ENCODE peak calls at places on chromosomes 7 and 10, in ten cellular contexts. One of them, this sample, is unnamed.
A peak's percentile ranks its signal among the peaks of the same experiment; 100 is the strongest.

GRCh38 chr10:97673736-97674525 is 13.1 kb downstream of the AVPI1 start:
- DNase-seq in cardiac muscle cell: peak; percentile 70
- DNase-seq in HCT116: no peak
- DNase-seq in mesendoderm: no peak
- DNase-seq in thoracic aorta: no peak
- DNase-seq in AG04450: no peak
- DNase-seq in prostate gland: no peak
- DNase-seq in Caco-2: no peak
- DNase-seq in H7: no peak
- DNase-seq in heart right ventricle: no peak
- DNase-seq in this sample: peak; percentile 77

GRCh38 chr7:28956608-28957063 is 1.5 kb downstream of the TRIL start:
- DNase-seq in cardiac muscle cell: peak; percentile 72
- DNase-seq in HCT116: no peak
- DNase-seq in mesendoderm: peak; percentile 94
- DNase-seq in thoracic aorta: no peak
- DNase-seq in AG04450: no peak
- DNase-seq in prostate gland: peak; percentile 68
- DNase-seq in Caco-2: peak; percentile 83
- DNase-seq in H7: peak; percentile 95
- DNase-seq in heart right ventricle: peak; percentile 56
- DNase-seq in this sample: peak; percentile 54

GRCh38 chr7:106421181-106421762 is 136.5 kb upstream of the NAMPT start:
- DNase-seq in cardiac muscle cell: peak; percentile 99
- DNase-seq in HCT116: no peak
- DNase-seq in mesendoderm: no peak
- DNase-seq in thoracic aorta: peak; percentile 43
- DNase-seq in AG04450: peak; percentile 83
- DNase-seq in prostate gland: peak; percentile 24
- DNase-seq in Caco-2: no peak
- DNase-seq in H7: no peak
- DNase-seq in heart right ventricle: peak; percentile 65
- DNase-seq in this sample: peak; percentile 88

GRCh38 chr7:132164558-132165130 is 411.6 kb downstream of the PLXNA4 start:
- DNase-seq in cardiac muscle cell: no peak
- DNase-seq in HCT116: no peak
- DNase-seq in mesendoderm: peak; percentile 31
- DNase-seq in thoracic aorta: no peak
- DNase-seq in AG04450: no peak
- DNase-seq in prostate gland: no peak
- DNase-seq in Caco-2: no peak
- DNase-seq in H7: no peak
- DNase-seq in heart right ventricle: no peak
- DNase-seq in this sample: no peak

GRCh38 chr10:25018703-25019102 is 2.3 kb downstream of the THNSL1 start:
- DNase-seq in cardiac muscle cell: no peak
- DNase-seq in HCT116: no peak
- DNase-seq in mesendoderm: no peak
- DNase-seq in thoracic aorta: no peak
- DNase-seq in AG04450: no peak
- DNase-seq in prostate gland: no peak
- DNase-seq in Caco-2: no peak
- DNase-seq in H7: no peak
- DNase-seq in heart right ventricle: no peak
- DNase-seq in this sample: no peak

GRCh38 chr10:12908773-12909172 is 92.7 kb downstream of the CCDC3 start:
- DNase-seq in cardiac muscle cell: no peak
- DNase-seq in HCT116: no peak
- DNase-seq in mesendoderm: no peak
- DNase-seq in thoracic aorta: no peak
- DNase-seq in AG04450: no peak
- DNase-seq in prostate gland: no peak
- DNase-seq in Caco-2: no peak
- DNase-seq in H7: no peak
- DNase-seq in heart right ventricle: no peak
- DNase-seq in this sample: no peak

GRCh38 chr7:18495412-18496335 is at the start of gene HDAC9:
- DNase-seq in cardiac muscle cell: peak; percentile 63
- DNase-seq in HCT116: no peak
- DNase-seq in mesendoderm: peak; percentile 83
- DNase-seq in thoracic aorta: no peak
- DNase-seq in AG04450: no peak
- DNase-seq in prostate gland: no peak
- DNase-seq in Caco-2: no peak
- DNase-seq in H7: peak; percentile 13
- DNase-seq in heart right ventricle: peak; percentile 73
- DNase-seq in this sample: peak; percentile 25

GRCh38 chr10:80413152-80413996 is 5.0 kb downstream of the PRXL2A start:
- DNase-seq in cardiac muscle cell: peak; percentile 83
- DNase-seq in HCT116: no peak
- DNase-seq in mesendoderm: no peak
- DNase-seq in thoracic aorta: no peak
- DNase-seq in AG04450: no peak
- DNase-seq in prostate gland: peak; percentile 47
- DNase-seq in Caco-2: no peak
- DNase-seq in H7: no peak
- DNase-seq in heart right ventricle: no peak
- DNase-seq in this sample: peak; percentile 35

GRCh38 chr7:39507866-39508551 is 58.2 kb upstream of the YAE1 start:
- DNase-seq in cardiac muscle cell: no peak
- DNase-seq in HCT116: no peak
- DNase-seq in mesendoderm: no peak
- DNase-seq in thoracic aorta: no peak
- DNase-seq in AG04450: no peak
- DNase-seq in prostate gland: no peak
- DNase-seq in Caco-2: no peak
- DNase-seq in H7: no peak
- DNase-seq in heart right ventricle: no peak
- DNase-seq in this sample: peak; percentile 51

GRCh38 chr7:24721378-24722030 is 35.8 kb downstream of the GSDME start:
- DNase-seq in cardiac muscle cell: no peak
- DNase-seq in HCT116: no peak
- DNase-seq in mesendoderm: no peak
- DNase-seq in thoracic aorta: no peak
- DNase-seq in AG04450: no peak
- DNase-seq in prostate gland: no peak
- DNase-seq in Caco-2: no peak
- DNase-seq in H7: no peak
- DNase-seq in heart right ventricle: no peak
- DNase-seq in this sample: no peak

GRCh38 chr7:44489955-44490350 is 505 bp downstream of the NUDCD3 start:
- DNase-seq in cardiac muscle cell: peak; percentile 12
- DNase-seq in HCT116: no peak
- DNase-seq in mesendoderm: no peak
- DNase-seq in thoracic aorta: no peak
- DNase-seq in AG04450: no peak
- DNase-seq in prostate gland: peak; percentile 21
- DNase-seq in Caco-2: no peak
- DNase-seq in H7: no peak
- DNase-seq in heart right ventricle: no peak
- DNase-seq in this sample: peak; percentile 29

GRCh38 chr10:132921818-132922807 is 20.3 kb downstream of the CFAP46 start:
- DNase-seq in cardiac muscle cell: no peak
- DNase-seq in HCT116: no peak
- DNase-seq in mesendoderm: no peak
- DNase-seq in thoracic aorta: no peak
- DNase-seq in AG04450: no peak
- DNase-seq in prostate gland: no peak
- DNase-seq in Caco-2: no peak
- DNase-seq in H7: no peak
- DNase-seq in heart right ventricle: no peak
- DNase-seq in this sample: no peak

GRCh38 chr7:91941450-91941849 is 788 bp downstream of the AKAP9 start:
- DNase-seq in cardiac muscle cell: peak; percentile 23
- DNase-seq in HCT116: no peak
- DNase-seq in mesendoderm: peak; percentile 50
- DNase-seq in thoracic aorta: no peak
- DNase-seq in AG04450: no peak
- DNase-seq in prostate gland: peak; percentile 49
- DNase-seq in Caco-2: peak; percentile 24
- DNase-seq in H7: peak; percentile 22
- DNase-seq in heart right ventricle: peak; percentile 50
- DNase-seq in this sample: peak; percentile 4

GRCh38 chr7:31858051-31858450 is 171.0 kb downstream of the PPP1R17 start:
- DNase-seq in cardiac muscle cell: no peak
- DNase-seq in HCT116: no peak
- DNase-seq in mesendoderm: no peak
- DNase-seq in thoracic aorta: no peak
- DNase-seq in AG04450: no peak
- DNase-seq in prostate gland: no peak
- DNase-seq in Caco-2: no peak
- DNase-seq in H7: no peak
- DNase-seq in heart right ventricle: no peak
- DNase-seq in this sample: peak; percentile 44

GRCh38 chr7:31856366-31856765 is 169.4 kb downstream of the PPP1R17 start:
- DNase-seq in cardiac muscle cell: no peak
- DNase-seq in HCT116: no peak
- DNase-seq in mesendoderm: no peak
- DNase-seq in thoracic aorta: no peak
- DNase-seq in AG04450: no peak
- DNase-seq in prostate gland: no peak
- DNase-seq in Caco-2: no peak
- DNase-seq in H7: no peak
- DNase-seq in heart right ventricle: no peak
- DNase-seq in this sample: no peak

GRCh38 chr7:31860925-31861324 is 173.9 kb downstream of the PPP1R17 start:
- DNase-seq in cardiac muscle cell: no peak
- DNase-seq in HCT116: no peak
- DNase-seq in mesendoderm: no peak
- DNase-seq in thoracic aorta: no peak
- DNase-seq in AG04450: no peak
- DNase-seq in prostate gland: no peak
- DNase-seq in Caco-2: no peak
- DNase-seq in H7: no peak
- DNase-seq in heart right ventricle: no peak
- DNase-seq in this sample: no peak

GRCh38 chr7:31855530-31855929 is 168.5 kb downstream of the PPP1R17 start:
- DNase-seq in cardiac muscle cell: no peak
- DNase-seq in HCT116: no peak
- DNase-seq in mesendoderm: no peak
- DNase-seq in thoracic aorta: no peak
- DNase-seq in AG04450: no peak
- DNase-seq in prostate gland: no peak
- DNase-seq in Caco-2: no peak
- DNase-seq in H7: no peak
- DNase-seq in heart right ventricle: no peak
- DNase-seq in this sample: no peak

DNA sequence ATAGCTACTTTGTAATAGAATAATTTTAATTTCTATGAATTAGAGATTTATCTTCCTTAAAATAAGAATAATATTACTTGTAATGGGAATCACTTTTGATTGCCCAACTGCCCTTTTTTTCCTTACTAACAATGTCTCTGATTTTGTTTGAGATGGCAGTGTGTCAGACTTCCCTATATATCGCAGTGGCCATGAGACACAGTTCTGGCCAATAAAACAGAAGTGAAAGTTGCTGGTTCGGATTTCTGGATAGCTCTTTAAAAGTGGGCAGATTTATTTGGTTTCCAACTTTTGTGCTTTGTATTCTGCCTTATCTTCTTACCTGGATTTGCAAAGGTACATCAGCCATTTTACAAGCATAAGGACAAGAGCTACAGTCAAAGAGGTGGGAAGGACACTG is 170.2 kb downstream of the PPP1R17 start:
- DNase-seq in cardiac muscle cell: no peak
- DNase-seq in HCT116: no peak
- DNase-seq in mesendoderm: no peak
- DNase-seq in thoracic aorta: no peak
- DNase-seq in AG04450: no peak
- DNase-seq in prostate gland: no peak
- DNase-seq in Caco-2: no peak
- DNase-seq in H7: no peak
- DNase-seq in heart right ventricle: no peak
- DNase-seq in this sample: no peak
- H3K4me3 ChIP-seq in cardiac muscle cell: no peak overlapping the region
- H3K4me3 ChIP-seq in HCT116: no peak overlapping the region
- H3K4me3 ChIP-seq in mesendoderm: no peak overlapping the region
- H3K4me3 ChIP-seq in thoracic aorta: no peak overlapping the region
- H3K4me3 ChIP-seq in AG04450: no peak overlapping the region
- H3K4me3 ChIP-seq in prostate gland: no peak overlapping the region
- H3K4me3 ChIP-seq in Caco-2: no peak overlapping the region
- H3K4me3 ChIP-seq in H7: no peak overlapping the region
- H3K4me3 ChIP-seq in heart right ventricle: no peak overlapping the region
- H3K4me3 ChIP-seq in this sample: no peak overlapping the region

DNA sequence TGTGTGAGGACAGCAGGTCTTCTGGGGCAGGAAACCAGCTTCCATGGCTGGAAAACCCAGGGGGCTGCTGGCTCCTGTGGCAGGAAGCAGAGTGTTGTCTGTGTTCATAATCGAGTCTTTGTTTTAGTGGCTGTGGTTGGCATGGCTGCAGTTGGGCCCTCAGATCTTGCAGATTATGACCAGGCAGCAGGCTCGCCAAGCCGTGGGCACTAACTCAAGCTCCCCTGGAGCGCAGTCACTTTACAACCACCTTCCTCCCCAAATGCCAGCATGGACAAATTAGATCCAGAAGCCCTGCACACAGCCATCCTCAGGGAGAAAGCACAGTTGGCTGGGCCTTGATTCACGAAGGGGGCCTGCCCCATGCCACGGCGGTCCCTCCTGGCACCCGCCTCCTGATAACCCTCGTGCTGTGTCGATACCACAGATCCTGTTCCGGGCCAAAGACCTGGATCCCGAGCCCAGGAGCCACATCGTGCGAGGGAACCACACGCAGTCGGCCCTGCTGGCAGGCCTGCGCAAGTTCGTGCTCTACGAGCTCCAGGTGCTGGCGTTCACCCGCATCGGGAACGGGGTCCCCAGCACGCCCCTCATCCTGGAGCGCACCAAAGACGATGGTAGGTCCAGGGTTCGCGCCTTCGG is 552.5 kb upstream of the FOXK1 start:
- DNase-seq in cardiac muscle cell: no peak
- DNase-seq in HCT116: no peak
- DNase-seq in mesendoderm: no peak
- DNase-seq in thoracic aorta: no peak
- DNase-seq in AG04450: no peak
- DNase-seq in prostate gland: no peak
- DNase-seq in Caco-2: no peak
- DNase-seq in H7: peak; percentile 68
- DNase-seq in heart right ventricle: no peak
- DNase-seq in this sample: peak; percentile 32
- H3K4me3 ChIP-seq in cardiac muscle cell: no peak overlapping the region
- H3K4me3 ChIP-seq in HCT116: no peak overlapping the region
- H3K4me3 ChIP-seq in mesendoderm: no peak overlapping the region
- H3K4me3 ChIP-seq in thoracic aorta: no peak overlapping the region
- H3K4me3 ChIP-seq in AG04450: no peak overlapping the region
- H3K4me3 ChIP-seq in prostate gland: no peak overlapping the region
- H3K4me3 ChIP-seq in Caco-2: no peak overlapping the region
- H3K4me3 ChIP-seq in H7: no peak overlapping the region
- H3K4me3 ChIP-seq in heart right ventricle: no peak overlapping the region
- H3K4me3 ChIP-seq in this sample: no peak overlapping the region

GRCh38 chr10:78180306-78180705 is 146.6 kb downstream of the RPS24 start:
- DNase-seq in cardiac muscle cell: no peak
- DNase-seq in HCT116: no peak
- DNase-seq in mesendoderm: no peak
- DNase-seq in thoracic aorta: no peak
- DNase-seq in AG04450: no peak
- DNase-seq in prostate gland: no peak
- DNase-seq in Caco-2: no peak
- DNase-seq in H7: no peak
- DNase-seq in heart right ventricle: no peak
- DNase-seq in this sample: no peak
- H3K4me3 ChIP-seq in cardiac muscle cell: no peak overlapping the region
- H3K4me3 ChIP-seq in HCT116: no peak overlapping the region
- H3K4me3 ChIP-seq in mesendoderm: no peak overlapping the region
- H3K4me3 ChIP-seq in thoracic aorta: no peak overlapping the region
- H3K4me3 ChIP-seq in AG04450: no peak overlapping the region
- H3K4me3 ChIP-seq in prostate gland: no peak overlapping the region
- H3K4me3 ChIP-seq in Caco-2: no peak overlapping the region
- H3K4me3 ChIP-seq in H7: no peak overlapping the region
- H3K4me3 ChIP-seq in heart right ventricle: no peak overlapping the region
- H3K4me3 ChIP-seq in this sample: no peak overlapping the region

GRCh38 chr7:69814421-69814962 is 216.2 kb downstream of the AUTS2 start:
- DNase-seq in cardiac muscle cell: peak; percentile 37
- DNase-seq in HCT116: no peak
- DNase-seq in mesendoderm: peak; percentile 48
- DNase-seq in thoracic aorta: no peak
- DNase-seq in AG04450: no peak
- DNase-seq in prostate gland: no peak
- DNase-seq in Caco-2: no peak
- DNase-seq in H7: peak; percentile 46
- DNase-seq in heart right ventricle: peak; percentile 25
- DNase-seq in this sample: no peak
- H3K4me3 ChIP-seq in cardiac muscle cell: no peak overlapping the region
- H3K4me3 ChIP-seq in HCT116: no peak overlapping the region
- H3K4me3 ChIP-seq in mesendoderm: no peak overlapping the region
- H3K4me3 ChIP-seq in thoracic aorta: peak overlapping the region; percentile 26
- H3K4me3 ChIP-seq in AG04450: no peak overlapping the region
- H3K4me3 ChIP-seq in prostate gland: no peak overlapping the region
- H3K4me3 ChIP-seq in Caco-2: no peak overlapping the region
- H3K4me3 ChIP-seq in H7: no peak overlapping the region
- H3K4me3 ChIP-seq in heart right ventricle: no peak overlapping the region
- H3K4me3 ChIP-seq in this sample: no peak overlapping the region